ENCODE peak calls at places on chromosomes 4 and X, in seven cellular contexts. P is PC-3, T is heart left ventricle, D is NB4, E is GM20000, M is A549, V is GM10248. Z is an unnamed sample.

GRCh38 chrX:72101597-72102037 is 30.1 kb downstream of the RTL5 start:
- DNase-seq in P (no peak), T (no peak), D (peak; percentile 78), E (no peak), M (no peak), V (no peak), Z (no peak)

GRCh38 chrX:141814213-141814857 is 23.8 kb upstream of the MAGEC3 start:
- DNase-seq in P (peak; percentile 70), T (no peak), D (no peak), E (no peak), M (no peak), V (no peak), Z (no peak)

GRCh38 chrX:101108293-101108692 is 10.3 kb downstream of the CENPI start:
- DNase-seq in P (no peak), T (no peak), D (no peak), E (no peak), M (no peak), V (no peak), Z (peak; percentile 7)

GRCh38 chrX:78960888-78961287 is 15.7 kb downstream of the P2RY10 start:
- DNase-seq in P (no peak), T (no peak), D (no peak), E (no peak), M (no peak), V (no peak), Z (no peak)

GRCh38 chr4:152594981-152595916 is 59.4 kb upstream of the FBXW7 start:
- DNase-seq in P (peak; percentile 24), T (no peak), D (no peak), E (peak; percentile 32), M (no peak), V (no peak), Z (no peak)

GRCh38 chrX:153370293-153371055 is 30.7 kb downstream of the PNMA6E start:
- DNase-seq in P (no peak), T (no peak), D (no peak), E (no peak), M (no peak), V (no peak), Z (no peak)

GRCh38 chr4:11002961-11003360 is 318.4 kb upstream of the CLNK start:
- DNase-seq in P (no peak), T (no peak), D (no peak), E (no peak), M (no peak), V (no peak), Z (no peak)

GRCh38 chrX:119228506-119229290 is 7.4 kb upstream of the PGRMC1 start:
- DNase-seq in P (peak; percentile 87), T (no peak), D (no peak), E (no peak), M (no peak), V (no peak), Z (peak; percentile 78)

GRCh38 chr4:84870398-84871163 is 95.9 kb downstream of the WDFY3 start:
- DNase-seq in P (peak; percentile 49), T (no peak), D (no peak), E (no peak), M (peak; percentile 9), V (no peak), Z (peak; percentile 27)

GRCh38 chrX:47481160-47481559 is 1.9 kb downstream of the ZNF41 start:
- DNase-seq in P (no peak), T (no peak), D (no peak), E (no peak), M (no peak), V (no peak), Z (no peak)

GRCh38 chr4:165873298-165874071 is 448 bp downstream of the TLL1 start:
- DNase-seq in P (peak; percentile 44), T (peak; percentile 25), D (no peak), E (peak; percentile 31), M (peak; percentile 17), V (peak; percentile 26), Z (peak; percentile 45)

GRCh38 chr4:99968330-99968729 is 18.3 kb upstream of the H2AZ1 start:
- DNase-seq in P (peak; percentile 49), T (no peak), D (no peak), E (no peak), M (no peak), V (no peak), Z (peak; percentile 8)

GRCh38 chr4:2741626-2742025 is 14.5 kb downstream of the TNIP2 start:
- DNase-seq in P (no peak), T (no peak), D (no peak), E (peak; percentile 1), M (no peak), V (no peak), Z (no peak)

GRCh38 chr4:86961605-86962295 is 26.9 kb downstream of the AFF1 start:
- DNase-seq in P (no peak), T (no peak), D (peak; percentile 92), E (peak; percentile 69), M (no peak), V (peak; percentile 66), Z (no peak)

DNA sequence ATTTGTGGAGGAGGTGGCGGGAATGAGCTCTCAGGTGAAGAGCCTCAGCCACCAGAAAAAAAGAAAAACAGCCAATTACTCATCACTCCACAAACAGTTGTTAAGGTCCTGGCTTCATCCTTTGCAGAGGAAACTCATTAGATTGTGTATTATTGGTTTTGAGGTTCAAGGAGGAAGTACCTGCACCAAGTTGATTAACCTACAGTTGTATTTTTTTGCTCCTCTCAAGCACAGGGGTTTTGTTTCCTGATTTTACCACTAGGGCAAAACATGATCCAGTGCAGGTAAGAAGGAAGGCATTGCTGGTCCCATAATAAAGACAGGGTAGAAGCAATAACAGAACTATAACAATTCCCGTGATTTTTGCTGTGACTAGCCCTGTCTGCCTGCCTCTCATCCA is 84.0 kb upstream of the QRFPR start:
- DNase-seq in P (peak; percentile 9), T (no peak), D (no peak), E (no peak), M (no peak), V (no peak), Z (no peak)
- TF ChIP-seq CTCF in P (peak; percentile 19), T (no peak), D (no peak), E (no peak), M (no peak), V (no peak), Z (peak; percentile 11)

DNA sequence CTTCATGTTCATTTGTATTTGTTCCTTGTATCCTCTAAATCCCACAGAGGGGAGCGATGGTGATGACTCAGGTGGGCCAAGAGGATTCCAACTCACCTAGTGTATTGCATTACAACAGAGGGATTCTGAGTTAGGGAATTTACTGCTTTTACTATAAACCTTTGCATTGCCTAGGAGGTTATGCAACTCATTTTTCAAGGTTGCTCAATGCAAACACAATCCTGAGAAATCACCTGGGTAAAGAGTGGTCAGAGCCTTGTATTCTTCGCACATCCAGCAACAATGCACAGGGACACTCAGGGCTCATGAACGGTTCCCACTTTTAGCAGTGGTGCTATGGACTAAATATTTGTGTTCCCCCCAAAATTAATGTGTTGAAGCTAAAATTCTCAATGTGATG is 28.6 kb upstream of the LSM6 start:
- DNase-seq in P (peak; percentile 47), T (no peak), D (no peak), E (no peak), M (no peak), V (no peak), Z (peak; percentile 74)
- TF ChIP-seq CTCF in P (no peak), T (no peak), D (no peak), E (no peak), M (no peak), V (no peak), Z (no peak)

DNA sequence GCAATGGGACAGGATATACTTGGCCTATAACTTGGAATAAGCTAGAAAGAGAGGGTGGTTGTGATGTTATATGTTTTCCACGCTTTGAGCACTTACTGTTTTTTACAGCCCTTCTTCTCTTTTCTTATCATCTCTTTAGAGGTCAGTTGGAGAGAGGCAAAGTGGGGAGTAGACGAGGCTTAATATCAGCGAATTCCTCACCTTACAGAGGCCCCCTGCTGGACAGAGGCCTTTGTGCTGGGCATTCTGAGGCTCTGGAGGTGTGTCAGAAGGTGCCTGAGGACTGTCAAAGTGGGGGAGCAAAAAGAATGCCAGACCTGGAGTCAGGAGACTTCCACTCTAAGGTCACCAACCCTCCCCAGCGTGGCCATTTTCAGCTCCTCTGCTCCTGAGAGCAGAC is 42.5 kb downstream of the MAMLD1 start:
- DNase-seq in P (peak; percentile 14), T (no peak), D (no peak), E (no peak), M (peak; percentile 4), V (no peak), Z (peak; percentile 38)
- TF ChIP-seq CTCF in P (peak; percentile 52), T (no peak), D (peak; percentile 18), E (no peak), M (no peak), V (no peak), Z (no peak)

DNA sequence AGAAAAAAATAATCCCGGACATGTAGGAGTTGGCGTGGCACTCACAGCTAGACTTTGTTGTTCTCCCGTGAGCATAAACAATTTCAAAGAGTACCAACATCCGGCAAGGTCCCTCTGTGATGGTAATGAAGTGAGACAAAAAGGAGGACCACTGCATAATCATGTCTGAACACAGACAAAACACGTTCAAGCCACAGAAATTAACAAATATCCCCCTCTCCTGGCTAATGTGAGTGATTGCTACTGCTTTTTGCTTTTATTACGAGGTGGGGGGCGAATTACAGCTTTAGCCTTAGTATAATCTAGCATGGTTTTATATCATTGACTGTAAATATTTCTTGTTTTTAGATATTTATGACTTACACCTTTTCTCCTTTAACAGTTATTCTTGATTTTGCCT is 118.5 kb downstream of the PLS3 start:
- DNase-seq in P (peak; percentile 56), T (no peak), D (peak; percentile 11), E (no peak), M (peak; percentile 17), V (peak; percentile 18), Z (peak; percentile 52)
- TF ChIP-seq CTCF in P (peak; percentile 69), T (peak; percentile 6), D (no peak), E (no peak), M (peak; percentile 48), V (no peak), Z (peak; percentile 37)

Z was measured in MCF 10A.